ENCODE peak calls at places on chromosome 17, in ten cellular contexts. G, C, J, E, X, Z, O, N, V and S are unnamed samples.

GRCh38 chr17:3804503-3804931 is 3.5 kb upstream of the ITGAE start:
- DNase-seq in G (no peak), C (no peak), J (no peak), E (no peak), X (no peak), Z (no peak), O (no peak), N (no peak), V (no peak), S (no peak)

GRCh38 chr17:9361572-9361955 is 214.1 kb downstream of the STX8 start:
- DNase-seq in G (no peak), C (no peak), J (no peak), E (no peak), X (no peak), Z (no peak), O (no peak), N (no peak), V (no peak), S (no peak)

GRCh38 chr17:4657678-4658077 is 16.2 kb upstream of the ALOX15 start:
- DNase-seq in G (no peak), C (no peak), J (no peak), E (no peak), X (no peak), Z (no peak), O (no peak), N (no peak), V (no peak), S (no peak)

GRCh38 chr17:78820122-78820792 is 20.4 kb downstream of the USP36 start:
- DNase-seq in G (no peak), C (no peak), J (no peak), E (no peak), X (no peak), Z (no peak), O (no peak), N (no peak), V (no peak), S (no peak)

GRCh38 chr17:39634384-39634871 is 2.5 kb upstream of the STARD3 start:
- DNase-seq in G (peak; percentile 55), C (no peak), J (no peak), E (no peak), X (peak; percentile 59), Z (no peak), O (no peak), N (peak; percentile 53), V (no peak), S (peak; percentile 29)

GRCh38 chr17:6471531-6472465 is 27.5 kb downstream of the PIMREG start:
- DNase-seq in G (peak; percentile 63), C (no peak), J (no peak), E (no peak), X (no peak), Z (no peak), O (no peak), N (peak; percentile 67), V (no peak), S (peak; percentile 87)

GRCh38 chr17:21397341-21398050 is 21.3 kb downstream of the KCNJ12 start:
- DNase-seq in G (no peak), C (peak; percentile 67), J (no peak), E (no peak), X (peak; percentile 61), Z (peak; percentile 78), O (peak; percentile 54), N (peak; percentile 55), V (no peak), S (no peak)

GRCh38 chr17:69047368-69048263 is 13.1 kb downstream of the ABCA9 start:
- DNase-seq in G (no peak), C (peak; percentile 60), J (peak; percentile 54), E (no peak), X (peak; percentile 46), Z (peak; percentile 87), O (peak; percentile 92), N (peak; percentile 93), V (no peak), S (no peak)

GRCh38 chr17:49822829-49823228 is 25.0 kb downstream of the TAC4 start:
- DNase-seq in G (no peak), C (peak; percentile 64), J (no peak), E (no peak), X (no peak), Z (peak; percentile 79), O (no peak), N (peak; percentile 84), V (no peak), S (no peak)

GRCh38 chr17:66508896-66509843 is 206.8 kb downstream of the PRKCA start:
- DNase-seq in G (peak; percentile 100), C (no peak), J (peak; percentile 71), E (peak; percentile 3), X (no peak), Z (peak; percentile 72), O (no peak), N (peak; percentile 74), V (no peak), S (no peak)

GRCh38 chr17:66507982-66508760 is 205.8 kb downstream of the PRKCA start:
- DNase-seq in G (no peak), C (no peak), J (no peak), E (no peak), X (no peak), Z (no peak), O (peak; percentile 24), N (peak; percentile 21), V (no peak), S (no peak)

GRCh38 chr17:66514227-66514806 is 211.9 kb downstream of the PRKCA start:
- DNase-seq in G (peak; percentile 44), C (no peak), J (no peak), E (no peak), X (no peak), Z (no peak), O (no peak), N (peak; percentile 30), V (no peak), S (no peak)

GRCh38 chr17:66509913-66510312 is 207.5 kb downstream of the PRKCA start:
- DNase-seq in G (no peak), C (no peak), J (no peak), E (no peak), X (no peak), Z (no peak), O (no peak), N (no peak), V (no peak), S (no peak)

GRCh38 chr17:66511125-66511524 is 208.7 kb downstream of the PRKCA start:
- DNase-seq in G (peak; percentile 41), C (no peak), J (no peak), E (no peak), X (no peak), Z (no peak), O (no peak), N (no peak), V (no peak), S (no peak)
- H3K4me1 ChIP-seq in G (peaks cover 57% of the 10 kb centered on the region), C (no peaks in the 10 kb centered on the region), J (no peaks in the 10 kb centered on the region), E (peaks cover 11% of the 10 kb centered on the region), X (no peaks in the 10 kb centered on the region), Z (peaks cover 38% of the 10 kb centered on the region), O (peaks cover 5% of the 10 kb centered on the region), N (peaks cover 27% of the 10 kb centered on the region), V (peaks cover 9% of the 10 kb centered on the region), S (no peaks in the 10 kb centered on the region)

GRCh38 chr17:726331-726919 is 6.0 kb upstream of the TLCD3A start:
- DNase-seq in G (no peak), C (no peak), J (no peak), E (no peak), X (no peak), Z (no peak), O (no peak), N (no peak), V (peak; percentile 20), S (no peak)

GRCh38 chr17:721540-721937 is 6.9 kb upstream of the VPS53 start:
- DNase-seq in G (no peak), C (no peak), J (no peak), E (no peak), X (no peak), Z (no peak), O (no peak), N (no peak), V (no peak), S (no peak)

GRCh38 chr17:728911-729310 is 3.5 kb upstream of the TLCD3A start:
- DNase-seq in G (peak; percentile 61), C (no peak), J (no peak), E (no peak), X (no peak), Z (no peak), O (no peak), N (no peak), V (no peak), S (no peak)

GRCh38 chr17:725084-725483 is 7.3 kb upstream of the TLCD3A start:
- DNase-seq in G (no peak), C (no peak), J (no peak), E (no peak), X (no peak), Z (no peak), O (no peak), N (no peak), V (no peak), S (no peak)

GRCh38 chr17:725746-726145 is 6.7 kb upstream of the TLCD3A start:
- DNase-seq in G (no peak), C (no peak), J (no peak), E (no peak), X (no peak), Z (no peak), O (no peak), N (no peak), V (no peak), S (no peak)
- H3K4me3 ChIP-seq in G (no peak overlapping the region), C (no peak overlapping the region), J (no peak overlapping the region), E (no peak overlapping the region), X (no peak overlapping the region), Z (no peak overlapping the region), O (no peak overlapping the region), N (no peak overlapping the region), V (no peak overlapping the region), S (no peak overlapping the region)

GRCh38 chr17:81722184-81723120 is 10.4 kb downstream of the SLC25A10 start:
- DNase-seq in G (peak; percentile 92), C (no peak), J (peak; percentile 90), E (no peak), X (no peak), Z (peak; percentile 68), O (no peak), N (peak; percentile 50), V (peak; percentile 92), S (peak; percentile 65)

GRCh38 chr17:81720267-81721071 is 8.4 kb downstream of the SLC25A10 start:
- DNase-seq in G (no peak), C (no peak), J (no peak), E (no peak), X (no peak), Z (no peak), O (no peak), N (no peak), V (peak; percentile 76), S (no peak)

GRCh38 chr17:81726004-81726403 is 13.9 kb downstream of the SLC25A10 start:
- DNase-seq in G (no peak), C (no peak), J (no peak), E (no peak), X (no peak), Z (no peak), O (no peak), N (no peak), V (no peak), S (no peak)

GRCh38 chr17:81727324-81728031 is 15.4 kb downstream of the SLC25A10 start:
- DNase-seq in G (peak; percentile 44), C (no peak), J (peak; percentile 73), E (no peak), X (no peak), Z (no peak), O (no peak), N (no peak), V (peak; percentile 68), S (no peak)

GRCh38 chr17:81723651-81724209 is 11.6 kb downstream of the SLC25A10 start:
- DNase-seq in G (peak; percentile 44), C (no peak), J (no peak), E (no peak), X (no peak), Z (no peak), O (no peak), N (no peak), V (no peak), S (no peak)
- H3K4me1 ChIP-seq in G (peaks cover 38% of the 10 kb centered on the region), C (no peaks in the 10 kb centered on the region), J (no peaks in the 10 kb centered on the region), E (no peaks in the 10 kb centered on the region), X (no peaks in the 10 kb centered on the region), Z (no peaks in the 10 kb centered on the region), O (no peaks in the 10 kb centered on the region), N (peaks cover 8% of the 10 kb centered on the region), V (peaks cover 5% of the 10 kb centered on the region), S (peaks cover 17% of the 10 kb centered on the region)

GRCh38 chr17:76670708-76671122 is 27.2 kb upstream of the ST6GALNAC1 start:
- DNase-seq in G (no peak), C (no peak), J (no peak), E (no peak), X (no peak), Z (no peak), O (no peak), N (no peak), V (peak; percentile 73), S (no peak)
- H3K4me3 ChIP-seq in G (no peak overlapping the region), C (no peak overlapping the region), J (no peak overlapping the region), E (no peak overlapping the region), X (no peak overlapping the region), Z (no peak overlapping the region), O (peak overlapping the region; percentile 71), N (no peak overlapping the region), V (no peak overlapping the region), S (peak overlapping the region; percentile 67)